ENCODE peak calls at places on chromosomes 4 and X, in six cellular contexts. N is stimulated activated CD4-positive, alpha-beta T cell treated with anti-CD3 and anti-CD28 coated beads, Interleukin-2, amount 100 ng/mL, for 24 hours; L is substantia nigra; U is brain microvascular endothelial cell; O is NCI-H2081; A is T-helper 1 cell. T is an unnamed sample.

GRCh38 chr4:116122131-116122530 is 963.2 kb downstream of the TRAM1L1 start:
- DNase-seq in U (no peak), N (no peak), L (no peak), O (no peak), A (no peak), T (peak)

GRCh38 chrX:12007881-12008280 is 130.4 kb upstream of the FRMPD4 start:
- DNase-seq in L (no peak), O (no peak), N (no peak), A (no peak), U (peak), T (peak)

GRCh38 chr4:5962416-5962815 is 55.8 kb downstream of the C4orf50 start:
- DNase-seq in A (no peak), N (no peak), U (no peak), O (no peak), L (no peak), T (no peak)

GRCh38 chrX:31237189-31237588 is 165.3 kb upstream of the FTHL17 start:
- DNase-seq in U (no peak), A (no peak), N (no peak), L (no peak), O (no peak), T (no peak)

GRCh38 chr4:8318509-8318908 is 49.0 kb downstream of the HTRA3 start:
- DNase-seq in O (no peak), L (no peak), A (no peak), U (no peak), N (no peak), T (no peak)

GRCh38 chr4:183563874-183564273 is 59.0 kb downstream of the ING2 start:
- DNase-seq in N (no peak), L (peak), U (no peak), O (no peak), A (no peak), T (peak)

GRCh38 chr4:137502730-137503129 is 29.6 kb downstream of the PCDH18 start:
- DNase-seq in N (no peak), O (no peak), A (no peak), U (no peak), L (no peak), T (no peak)

GRCh38 chrX:130810561-130810960 is 92.4 kb downstream of the ENOX2 start:
- DNase-seq in O (no peak), L (no peak), A (no peak), U (no peak), N (no peak), T (no peak)

T was measured in NCI-H226.